ENCODE peak calls at places on chromosomes 3 and 15, in four cellular contexts. H is activated CD4-positive, alpha-beta T cell treated with anti-CD3 and anti-CD28 coated beads for 1 hour; A is activated CD4-positive, CD25-positive, alpha-beta regulatory T cell; E is cardiac muscle cell. T is an unnamed sample.
A peak's percentile ranks its signal among the peaks of the same experiment; 100 is the strongest.

GRCh38 chr3:194811118-194811517 is 125.4 kb downstream of the FAM43A start:
- DNase-seq in H (no peak), A (no peak), E (no peak), T (no peak)

GRCh38 chr3:185069583-185070030 is 83.3 kb downstream of the C3orf70 start:
- DNase-seq in H (no peak), A (no peak), E (peak; percentile 51), T (no peak)

GRCh38 chr3:124786491-124787241 is 56.4 kb downstream of the UMPS start:
- DNase-seq in H (no peak), A (no peak), E (no peak), T (no peak)

GRCh38 chr15:23073890-23074631 is 34.7 kb upstream of the TUBGCP5 start:
- DNase-seq in H (no peak), A (no peak), E (no peak), T (no peak)

GRCh38 chr3:58005662-58006061 is 2.6 kb upstream of the FLNB start:
- DNase-seq in H (no peak), A (no peak), E (no peak), T (no peak)

GRCh38 chr3:153693207-153693606 is 428.0 kb upstream of the ARHGEF26 start:
- DNase-seq in H (no peak), A (no peak), E (no peak), T (no peak)

GRCh38 chr3:81549831-81550230 is 211.6 kb downstream of the GBE1 start:
- DNase-seq in H (no peak), A (no peak), E (no peak), T (no peak)

GRCh38 chr15:48802867-48803266 is 8.0 kb downstream of the CEP152 start:
- DNase-seq in H (no peak), A (no peak), E (no peak), T (no peak)

GRCh38 chr15:78374436-78375393 is 34.6 kb downstream of the CRABP1 start:
- DNase-seq in H (no peak), A (no peak), E (no peak), T (peak; percentile 79)

GRCh38 chr15:55253580-55253979 is 36.0 kb downstream of the RAB27A start:
- DNase-seq in H (no peak), A (no peak), E (no peak), T (no peak)

GRCh38 chr15:33801954-33802353 is 166.3 kb upstream of the CHRM5 start:
- DNase-seq in H (no peak), A (no peak), E (no peak), T (no peak)

GRCh38 chr15:85649372-85649771 is 145.4 kb downstream of the KLHL25 start:
- DNase-seq in H (no peak), A (no peak), E (peak; percentile 13), T (no peak)

GRCh38 chr15:101135532-101136166 is 116.2 kb downstream of the CHSY1 start:
- DNase-seq in H (no peak), A (no peak), E (no peak), T (no peak)

GRCh38 chr3:108183178-108183577 is 39.0 kb downstream of the IFT57 start:
- DNase-seq in H (no peak), A (no peak), E (no peak), T (no peak)

GRCh38 chr15:64288577-64288976 is 67.4 kb downstream of the CSNK1G1 start:
- DNase-seq in H (no peak), A (no peak), E (no peak), T (no peak)

GRCh38 chr3:12440927-12441326 is 43.4 kb upstream of the TSEN2 start:
- DNase-seq in H (no peak), A (no peak), E (no peak), T (no peak)

GRCh38 chr3:25350741-25351140 is 77.3 kb upstream of the RARB start:
- DNase-seq in H (no peak), A (no peak), E (no peak), T (no peak)

GRCh38 chr3:4306860-4307259 is 3.7 kb downstream of the SETMAR start:
- DNase-seq in H (no peak), A (no peak), E (no peak), T (no peak)